ENCODE peak calls at places on chromosomes 12 and 14, in nine cellular contexts. H is GM23338; X is HCT116; W is dorsolateral prefrontal cortex; Y is lower lobe of right lung; P is MM.1S; C is left lung; J is CD8-positive, alpha-beta memory T cell; I is H9. K is an unnamed sample.

GRCh38 chr12:80186727-80187217 is 87.4 kb downstream of the OTOGL start:
- DNase-seq in J (peak; percentile 15), X (peak; percentile 85), P (peak; percentile 76), Y (no peak), W (no peak), C (no peak), I (peak; percentile 62), H (peak; percentile 92), K (peak; percentile 84)

GRCh38 chr14:28298156-28298555 is 468.4 kb upstream of the FOXG1 start:
- DNase-seq in H (no peak), X (no peak), I (no peak), P (no peak), J (no peak), C (peak; percentile 6), Y (no peak), W (no peak), K (no peak)

GRCh38 chr12:24810378-24810777 is 138.5 kb downstream of the BCAT1 start:
- DNase-seq in P (no peak), X (no peak), H (no peak), C (no peak), W (no peak), I (no peak), J (no peak), Y (no peak), K (no peak)

GRCh38 chr14:63046339-63047268 is 1.3 kb upstream of the KCNH5 start:
- DNase-seq in X (no peak), I (peak; percentile 65), H (peak; percentile 68), W (no peak), J (no peak), C (peak; percentile 44), Y (no peak), P (no peak), K (no peak)

GRCh38 chr14:61812347-61813100 is 50.3 kb downstream of the SNAPC1 start:
- DNase-seq in P (no peak), I (peak; percentile 52), C (peak; percentile 83), J (no peak), X (no peak), Y (no peak), W (no peak), H (peak; percentile 73), K (no peak)

GRCh38 chr14:24607081-24607480 is 2.4 kb downstream of the GZMH start:
- DNase-seq in C (no peak), X (no peak), J (no peak), H (no peak), W (no peak), I (no peak), Y (no peak), P (peak; percentile 76), K (no peak)

GRCh38 chr12:130644124-130644523 is 72.0 kb downstream of the RIMBP2 start:
- DNase-seq in P (no peak), Y (no peak), C (no peak), X (no peak), J (no peak), H (no peak), I (no peak), W (no peak), K (no peak)

GRCh38 chr12:78375461-78375860 is 489.1 kb upstream of the SYT1 start:
- DNase-seq in X (no peak), J (no peak), P (no peak), I (no peak), C (no peak), H (no peak), Y (no peak), W (no peak), K (no peak)

GRCh38 chr12:104136577-104136976 is 1.4 kb downstream of the NFYB start:
- DNase-seq in P (no peak), Y (no peak), J (no peak), I (no peak), C (no peak), W (no peak), H (no peak), X (no peak), K (no peak)

GRCh38 chr14:99946652-99947489 is 118.4 kb upstream of the EVL start:
- DNase-seq in H (peak; percentile 77), J (peak; percentile 28), Y (no peak), W (no peak), P (peak; percentile 50), I (peak; percentile 66), X (no peak), C (no peak), K (no peak)

GRCh38 chr12:89932950-89933349 is 224.3 kb upstream of the ATP2B1 start:
- DNase-seq in P (no peak), I (no peak), H (no peak), W (no peak), C (no peak), J (no peak), Y (no peak), X (no peak), K (no peak)

GRCh38 chr12:99334737-99335136 is 312.8 kb upstream of the GARIN6 start:
- DNase-seq in W (no peak), J (no peak), I (no peak), X (no peak), Y (no peak), H (no peak), C (no peak), P (no peak), K (no peak)

GRCh38 chr12:93167841-93168492 is 209.8 kb upstream of the NUDT4 start:
- DNase-seq in H (peak; percentile 78), C (no peak), W (no peak), Y (no peak), P (peak; percentile 49), J (no peak), I (peak; percentile 64), X (no peak), K (no peak)

GRCh38 chr12:51904951-51905471 is 2.3 kb upstream of the ACVRL1 start:
- DNase-seq in X (no peak), Y (no peak), J (no peak), C (no peak), I (no peak), P (no peak), W (no peak), H (no peak), K (no peak)

GRCh38 chr14:92880851-92881250 is 42.1 kb upstream of the CHGA start:
- DNase-seq in H (peak; percentile 90), W (no peak), C (no peak), Y (peak; percentile 48), X (peak; percentile 22), P (no peak), J (no peak), I (peak; percentile 69), K (no peak)

GRCh38 chr14:92883066-92883465 is 39.9 kb upstream of the CHGA start:
- DNase-seq in P (no peak), H (no peak), C (no peak), J (no peak), I (no peak), Y (no peak), X (no peak), W (no peak), K (no peak)

GRCh38 chr14:92874961-92875360 is 48.0 kb upstream of the CHGA start:
- DNase-seq in I (no peak), H (no peak), C (no peak), W (no peak), J (no peak), P (no peak), Y (no peak), X (no peak), K (no peak)

GRCh38 chr14:92880351-92880750 is 42.6 kb upstream of the CHGA start:
- DNase-seq in H (no peak), J (no peak), X (no peak), P (no peak), C (no peak), I (no peak), W (no peak), Y (no peak), K (no peak)

DNA sequence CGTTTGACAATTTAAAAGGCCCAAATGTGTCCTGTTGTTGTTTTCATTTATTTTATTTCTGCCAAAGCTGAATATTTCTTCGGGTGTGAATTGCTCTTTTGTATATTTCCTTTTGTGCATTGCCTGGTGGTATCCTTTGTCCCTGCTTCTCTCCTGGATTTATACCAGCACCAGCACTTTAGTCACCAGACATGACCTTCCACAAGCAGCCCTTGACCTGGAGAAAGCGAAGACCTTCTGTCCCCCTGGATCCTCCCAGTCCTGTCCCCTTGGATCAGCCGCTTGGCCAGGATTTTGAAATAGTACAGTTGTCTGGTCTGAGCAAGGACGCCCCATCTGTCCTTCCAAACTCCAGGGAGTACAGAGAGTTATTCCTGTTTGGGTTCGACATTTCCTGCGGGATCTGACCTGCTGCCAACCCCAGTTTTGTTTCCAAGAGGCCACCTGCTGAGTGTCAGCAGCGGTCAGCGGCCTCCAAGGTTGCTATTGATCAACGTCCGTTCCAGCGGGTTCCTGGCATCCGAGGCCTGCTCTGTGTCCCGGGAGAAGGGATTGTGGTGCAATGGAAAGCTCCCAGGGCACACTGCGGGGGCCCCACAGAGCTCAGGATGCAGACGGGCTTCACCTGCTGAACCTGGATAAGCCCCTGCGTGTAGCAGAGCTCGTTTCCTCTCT is 45.1 kb upstream of the CHGA start:
- DNase-seq in W (no peak), H (peak; percentile 51), C (no peak), I (peak; percentile 56), Y (peak; percentile 47), P (no peak), J (no peak), X (no peak), K (no peak)
- H3K27me3 ChIP-seq in W (no peaks in the 10 kb centered on the region), H (no peaks in the 10 kb centered on the region), C (no peaks in the 10 kb centered on the region), I (no peaks in the 10 kb centered on the region), Y (peaks cover 8% of the 10 kb centered on the region), P (no peaks in the 10 kb centered on the region), J (peaks cover 6% of the 10 kb centered on the region), X (no peaks in the 10 kb centered on the region), K (peaks cover 32% of the 10 kb centered on the region)

GRCh38 chr14:94767321-94767878 is 2.5 kb downstream of the GSC start:
- DNase-seq in J (no peak), Y (no peak), C (no peak), I (peak; percentile 54), H (peak; percentile 54), W (no peak), X (no peak), P (no peak), K (no peak)
- H3K27me3 ChIP-seq in J (peaks cover 22% of the 10 kb centered on the region), Y (peaks cover 90% of the 10 kb centered on the region), C (peaks cover 92% of the 10 kb centered on the region), I (peaks cover 68% of the 10 kb centered on the region), H (peaks cover 96% of the 10 kb centered on the region), W (peaks cover 91% of the 10 kb centered on the region), X (peaks cover 4% of the 10 kb centered on the region), P (peaks cover 36% of the 10 kb centered on the region), K (peaks cover 72% of the 10 kb centered on the region)

GRCh38 chr12:114001731-114002340 is 35.7 kb upstream of the RBM19 start:
- DNase-seq in W (no peak), J (no peak), Y (no peak), I (no peak), P (no peak), C (no peak), X (no peak), H (no peak), K (no peak)
- H3K27me3 ChIP-seq in W (peaks cover 31% of the 10 kb centered on the region), J (peaks cover 5% of the 10 kb centered on the region), Y (peaks cover 17% of the 10 kb centered on the region), I (no peaks in the 10 kb centered on the region), P (no peaks in the 10 kb centered on the region), C (no peaks in the 10 kb centered on the region), X (peaks cover 75% of the 10 kb centered on the region), H (no peaks in the 10 kb centered on the region), K (peaks cover 10% of the 10 kb centered on the region)

DNA sequence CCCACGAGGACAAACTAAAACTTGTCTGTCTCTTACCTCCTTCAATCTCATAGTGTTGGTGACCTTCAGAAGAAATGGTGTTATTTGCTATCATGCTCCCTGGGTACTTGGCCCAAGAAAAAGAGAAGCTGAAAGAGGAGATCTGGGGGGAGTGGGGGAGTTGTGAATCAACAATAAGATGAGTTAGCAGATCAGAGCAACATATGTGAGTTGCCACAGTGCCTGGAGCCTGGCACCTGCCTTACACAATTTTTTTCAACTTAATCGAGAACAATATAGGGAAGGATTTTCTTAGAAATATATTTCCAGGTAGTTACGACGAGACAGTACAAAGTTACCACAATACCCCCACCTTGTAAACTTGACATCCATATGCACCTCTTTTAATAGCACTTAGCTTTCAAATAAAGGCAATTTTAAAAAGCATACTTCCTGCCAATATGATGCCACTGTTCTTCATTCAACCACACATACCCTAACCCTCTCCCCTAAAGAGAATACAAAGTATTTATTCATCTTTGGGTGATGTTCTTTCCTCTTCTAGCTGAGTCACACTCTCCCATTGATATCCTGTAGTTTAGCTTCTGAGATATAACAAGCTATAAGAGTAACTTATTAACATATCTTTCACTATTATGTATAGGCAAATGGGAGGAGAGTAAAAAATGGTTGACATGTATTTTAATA is 424.1 kb upstream of the OR4E1 start:
- DNase-seq in Y (no peak), I (no peak), H (no peak), X (no peak), C (no peak), P (no peak), J (no peak), W (no peak), K (no peak)
- H3K27me3 ChIP-seq in Y (no peaks in the 10 kb centered on the region), I (no peaks in the 10 kb centered on the region), H (peaks cover 7% of the 10 kb centered on the region), X (peaks cover 20% of the 10 kb centered on the region), C (no peaks in the 10 kb centered on the region), P (no peaks in the 10 kb centered on the region), J (no peaks in the 10 kb centered on the region), W (no peaks in the 10 kb centered on the region), K (no peaks in the 10 kb centered on the region)